ENCODE peak calls at places on chromosomes 13 and 19, in ten cellular contexts. One of them, this sample, is unnamed.

GRCh38 chr13:99955107-99955746 is 16.3 kb downstream of the ZIC5 start:
- DNase-seq in GM23338: peak
- DNase-seq in stomach: no peak
- DNase-seq in K562: no peak
- DNase-seq in GM12878: no peak
- DNase-seq in esophagus muscularis mucosa: no peak
- DNase-seq in transverse colon: no peak
- DNase-seq in SK-N-MC: no peak
- DNase-seq in suprapubic skin: no peak
- DNase-seq in HL-60: no peak
- DNase-seq in this sample: no peak

GRCh38 chr13:20159646-20160345 is 1.1 kb downstream of the GJA3 start:
- DNase-seq in GM23338: no peak
- DNase-seq in stomach: no peak
- DNase-seq in K562: no peak
- DNase-seq in GM12878: no peak
- DNase-seq in esophagus muscularis mucosa: no peak
- DNase-seq in transverse colon: no peak
- DNase-seq in SK-N-MC: no peak
- DNase-seq in suprapubic skin: no peak
- DNase-seq in HL-60: no peak
- DNase-seq in this sample: no peak

GRCh38 chr19:31499281-31499680 is 150.0 kb upstream of the TSHZ3 start:
- DNase-seq in GM23338: no peak
- DNase-seq in stomach: no peak
- DNase-seq in K562: no peak
- DNase-seq in GM12878: no peak
- DNase-seq in esophagus muscularis mucosa: peak
- DNase-seq in transverse colon: no peak
- DNase-seq in SK-N-MC: no peak
- DNase-seq in suprapubic skin: no peak
- DNase-seq in HL-60: no peak
- DNase-seq in this sample: no peak

GRCh38 chr19:4352701-4353121 is 9.3 kb downstream of the MPND start:
- DNase-seq in GM23338: peak
- DNase-seq in stomach: no peak
- DNase-seq in K562: peak
- DNase-seq in GM12878: no peak
- DNase-seq in esophagus muscularis mucosa: no peak
- DNase-seq in transverse colon: no peak
- DNase-seq in SK-N-MC: no peak
- DNase-seq in suprapubic skin: peak
- DNase-seq in HL-60: peak
- DNase-seq in this sample: no peak

GRCh38 chr13:73366241-73366640 is 307.4 kb downstream of the KLF5 start:
- DNase-seq in GM23338: no peak
- DNase-seq in stomach: no peak
- DNase-seq in K562: no peak
- DNase-seq in GM12878: no peak
- DNase-seq in esophagus muscularis mucosa: no peak
- DNase-seq in transverse colon: no peak
- DNase-seq in SK-N-MC: no peak
- DNase-seq in suprapubic skin: no peak
- DNase-seq in HL-60: no peak
- DNase-seq in this sample: no peak

GRCh38 chr13:61024046-61024445 is 391.6 kb downstream of the PCDH20 start:
- DNase-seq in GM23338: no peak
- DNase-seq in stomach: no peak
- DNase-seq in K562: no peak
- DNase-seq in GM12878: no peak
- DNase-seq in esophagus muscularis mucosa: no peak
- DNase-seq in transverse colon: no peak
- DNase-seq in SK-N-MC: no peak
- DNase-seq in suprapubic skin: no peak
- DNase-seq in HL-60: no peak
- DNase-seq in this sample: no peak

GRCh38 chr19:56159616-56160271 is 16.1 kb upstream of the GALP start:
- DNase-seq in GM23338: no peak
- DNase-seq in stomach: no peak
- DNase-seq in K562: no peak
- DNase-seq in GM12878: no peak
- DNase-seq in esophagus muscularis mucosa: no peak
- DNase-seq in transverse colon: no peak
- DNase-seq in SK-N-MC: no peak
- DNase-seq in suprapubic skin: no peak
- DNase-seq in HL-60: no peak
- DNase-seq in this sample: no peak

GRCh38 chr19:46040952-46041500 is at the start of gene IGFL4:
- DNase-seq in GM23338: no peak
- DNase-seq in stomach: no peak
- DNase-seq in K562: no peak
- DNase-seq in GM12878: no peak
- DNase-seq in esophagus muscularis mucosa: no peak
- DNase-seq in transverse colon: no peak
- DNase-seq in SK-N-MC: peak
- DNase-seq in suprapubic skin: no peak
- DNase-seq in HL-60: no peak
- DNase-seq in this sample: no peak

GRCh38 chr19:54674021-54674617 is 11.3 kb downstream of the LILRB4 start:
- DNase-seq in GM23338: peak
- DNase-seq in stomach: no peak
- DNase-seq in K562: peak
- DNase-seq in GM12878: no peak
- DNase-seq in esophagus muscularis mucosa: no peak
- DNase-seq in transverse colon: no peak
- DNase-seq in SK-N-MC: peak
- DNase-seq in suprapubic skin: no peak
- DNase-seq in HL-60: peak
- DNase-seq in this sample: no peak

GRCh38 chr13:48514776-48515175 is 18.1 kb downstream of the RCBTB2 start:
- DNase-seq in GM23338: no peak
- DNase-seq in stomach: no peak
- DNase-seq in K562: no peak
- DNase-seq in GM12878: no peak
- DNase-seq in esophagus muscularis mucosa: no peak
- DNase-seq in transverse colon: no peak
- DNase-seq in SK-N-MC: no peak
- DNase-seq in suprapubic skin: no peak
- DNase-seq in HL-60: no peak
- DNase-seq in this sample: no peak

GRCh38 chr19:4065430-4066175 is 1.1 kb downstream of the ZBTB7A start:
- DNase-seq in GM23338: peak
- DNase-seq in stomach: peak
- DNase-seq in K562: peak
- DNase-seq in GM12878: peak
- DNase-seq in esophagus muscularis mucosa: peak
- DNase-seq in transverse colon: peak
- DNase-seq in SK-N-MC: no peak
- DNase-seq in suprapubic skin: peak
- DNase-seq in HL-60: peak
- DNase-seq in this sample: peak

GRCh38 chr19:18107235-18108083 is 9.9 kb downstream of the MAST3 start:
- DNase-seq in GM23338: no peak
- DNase-seq in stomach: no peak
- DNase-seq in K562: no peak
- DNase-seq in GM12878: no peak
- DNase-seq in esophagus muscularis mucosa: no peak
- DNase-seq in transverse colon: no peak
- DNase-seq in SK-N-MC: no peak
- DNase-seq in suprapubic skin: no peak
- DNase-seq in HL-60: peak
- DNase-seq in this sample: no peak

GRCh38 chr19:18108897-18109296 is 11.3 kb downstream of the MAST3 start:
- DNase-seq in GM23338: no peak
- DNase-seq in stomach: no peak
- DNase-seq in K562: no peak
- DNase-seq in GM12878: no peak
- DNase-seq in esophagus muscularis mucosa: no peak
- DNase-seq in transverse colon: peak
- DNase-seq in SK-N-MC: no peak
- DNase-seq in suprapubic skin: no peak
- DNase-seq in HL-60: no peak
- DNase-seq in this sample: no peak

GRCh38 chr19:18110833-18111232 is 13.3 kb downstream of the MAST3 start:
- DNase-seq in GM23338: no peak
- DNase-seq in stomach: peak
- DNase-seq in K562: no peak
- DNase-seq in GM12878: no peak
- DNase-seq in esophagus muscularis mucosa: no peak
- DNase-seq in transverse colon: peak
- DNase-seq in SK-N-MC: no peak
- DNase-seq in suprapubic skin: no peak
- DNase-seq in HL-60: no peak
- DNase-seq in this sample: no peak

GRCh38 chr19:18109731-18110671 is 12.4 kb downstream of the MAST3 start:
- DNase-seq in GM23338: peak
- DNase-seq in stomach: peak
- DNase-seq in K562: peak
- DNase-seq in GM12878: no peak
- DNase-seq in esophagus muscularis mucosa: no peak
- DNase-seq in transverse colon: peak
- DNase-seq in SK-N-MC: no peak
- DNase-seq in suprapubic skin: no peak
- DNase-seq in HL-60: peak
- DNase-seq in this sample: no peak

DNA sequence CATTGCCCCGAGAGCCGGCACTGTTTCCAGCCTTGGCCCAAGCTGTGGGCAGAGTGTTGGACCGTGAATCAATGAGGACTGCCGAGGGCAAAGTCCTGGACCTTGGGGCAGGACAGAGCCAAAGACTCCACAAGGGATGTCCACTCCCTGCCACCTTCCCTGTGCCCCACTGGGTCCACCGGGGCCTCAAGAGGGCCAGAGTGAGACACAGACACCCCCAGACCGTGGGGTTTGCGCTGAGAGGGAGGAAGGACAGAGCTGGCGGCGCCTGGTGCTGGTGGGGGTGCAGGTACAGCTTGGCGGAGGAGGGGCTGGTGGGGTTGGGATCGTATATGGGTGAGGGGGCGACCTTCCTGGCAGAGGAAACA is 11.8 kb downstream of the MAST3 start:
- DNase-seq in GM23338: no peak
- DNase-seq in stomach: no peak
- DNase-seq in K562: no peak
- DNase-seq in GM12878: no peak
- DNase-seq in esophagus muscularis mucosa: no peak
- DNase-seq in transverse colon: peak
- DNase-seq in SK-N-MC: no peak
- DNase-seq in suprapubic skin: no peak
- DNase-seq in HL-60: no peak
- DNase-seq in this sample: no peak
- TF ChIP-seq POLR2AphosphoS5 in GM23338: no peak
- TF ChIP-seq POLR2AphosphoS5 in stomach: no peak
- TF ChIP-seq POLR2AphosphoS5 in K562: no peak
- TF ChIP-seq POLR2AphosphoS5 in GM12878: no peak
- TF ChIP-seq POLR2AphosphoS5 in esophagus muscularis mucosa: no peak
- TF ChIP-seq POLR2AphosphoS5 in transverse colon: no peak
- TF ChIP-seq POLR2AphosphoS5 in SK-N-MC: no peak
- TF ChIP-seq POLR2AphosphoS5 in suprapubic skin: no peak
- TF ChIP-seq POLR2AphosphoS5 in HL-60: no peak
- TF ChIP-seq POLR2AphosphoS5 in this sample: no peak

DNA sequence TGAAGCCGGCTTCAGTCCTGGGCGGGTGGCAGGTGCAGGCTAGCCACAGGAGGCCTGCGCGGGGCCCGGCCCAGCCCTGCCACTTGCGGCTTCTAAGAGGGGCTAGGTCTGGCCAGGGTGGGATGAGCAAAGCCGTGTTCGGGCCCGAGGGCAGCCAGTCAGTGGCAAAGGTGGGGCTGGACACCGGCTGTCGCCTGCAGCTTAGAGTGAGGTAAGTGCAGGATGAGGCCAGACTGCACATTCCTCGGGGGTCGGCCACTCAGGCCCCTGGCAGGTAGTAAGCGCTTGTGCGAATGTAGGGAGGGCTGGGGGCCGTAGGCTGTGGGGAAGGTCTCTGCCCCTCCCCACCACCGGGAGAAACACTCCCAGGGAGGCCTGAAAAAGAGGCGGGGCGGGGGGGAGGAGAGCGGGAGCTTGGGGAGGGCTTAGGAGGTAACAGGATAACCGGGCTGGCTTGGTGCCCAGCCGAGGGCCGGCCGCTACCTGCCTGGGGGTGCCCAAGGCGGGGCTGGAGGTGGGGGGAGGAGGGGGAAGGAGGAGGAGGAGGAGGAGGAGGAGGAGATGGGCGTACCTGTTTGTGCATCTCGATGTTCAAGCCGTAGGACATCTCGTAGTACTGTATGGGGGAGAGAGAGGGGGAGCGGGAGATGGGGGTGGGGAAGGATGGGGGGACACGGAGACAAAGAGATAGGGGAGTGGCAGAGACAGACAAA is 6.4 kb downstream of the TLE5 start:
- DNase-seq in GM23338: peak
- DNase-seq in stomach: peak
- DNase-seq in K562: no peak
- DNase-seq in GM12878: no peak
- DNase-seq in esophagus muscularis mucosa: no peak
- DNase-seq in transverse colon: peak
- DNase-seq in SK-N-MC: no peak
- DNase-seq in suprapubic skin: no peak
- DNase-seq in HL-60: no peak
- DNase-seq in this sample: peak
- TF ChIP-seq POLR2AphosphoS5 in GM23338: no peak
- TF ChIP-seq POLR2AphosphoS5 in stomach: no peak
- TF ChIP-seq POLR2AphosphoS5 in K562: no peak
- TF ChIP-seq POLR2AphosphoS5 in GM12878: no peak
- TF ChIP-seq POLR2AphosphoS5 in esophagus muscularis mucosa: no peak
- TF ChIP-seq POLR2AphosphoS5 in transverse colon: no peak
- TF ChIP-seq POLR2AphosphoS5 in SK-N-MC: no peak
- TF ChIP-seq POLR2AphosphoS5 in suprapubic skin: no peak
- TF ChIP-seq POLR2AphosphoS5 in HL-60: no peak
- TF ChIP-seq POLR2AphosphoS5 in this sample: no peak

GRCh38 chr13:49995535-49996165 is 1.2 kb upstream of the TRIM13 start:
- DNase-seq in GM23338: peak
- DNase-seq in stomach: no peak
- DNase-seq in K562: no peak
- DNase-seq in GM12878: peak
- DNase-seq in esophagus muscularis mucosa: no peak
- DNase-seq in transverse colon: no peak
- DNase-seq in SK-N-MC: no peak
- DNase-seq in suprapubic skin: no peak
- DNase-seq in HL-60: peak
- DNase-seq in this sample: no peak
- TF ChIP-seq POLR2AphosphoS5 in GM23338: no peak
- TF ChIP-seq POLR2AphosphoS5 in stomach: no peak
- TF ChIP-seq POLR2AphosphoS5 in K562: no peak
- TF ChIP-seq POLR2AphosphoS5 in GM12878: peak
- TF ChIP-seq POLR2AphosphoS5 in esophagus muscularis mucosa: no peak
- TF ChIP-seq POLR2AphosphoS5 in transverse colon: no peak
- TF ChIP-seq POLR2AphosphoS5 in SK-N-MC: no peak
- TF ChIP-seq POLR2AphosphoS5 in suprapubic skin: no peak
- TF ChIP-seq POLR2AphosphoS5 in HL-60: no peak
- TF ChIP-seq POLR2AphosphoS5 in this sample: no peak

DNA sequence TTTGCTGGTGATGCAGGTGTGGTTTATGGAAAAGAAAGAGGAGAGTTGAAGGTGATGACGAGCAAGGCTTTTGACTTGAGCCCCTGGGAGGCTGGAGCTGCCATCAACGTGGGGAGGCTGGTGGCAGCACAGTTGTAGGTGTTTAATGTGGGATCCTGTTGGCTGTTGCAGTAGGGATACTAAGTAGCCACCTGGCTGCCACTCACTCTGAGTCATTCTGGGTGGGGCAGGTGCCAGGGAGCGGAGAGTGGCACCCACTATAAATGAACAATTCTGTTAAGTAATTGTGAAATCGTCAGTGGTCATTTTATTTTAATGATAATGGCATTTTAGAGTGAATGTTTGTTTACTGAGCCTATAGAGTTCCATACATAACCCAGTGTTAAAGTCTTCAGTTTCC is 9.8 kb downstream of the ZNF317 start:
- DNase-seq in GM23338: no peak
- DNase-seq in stomach: no peak
- DNase-seq in K562: no peak
- DNase-seq in GM12878: no peak
- DNase-seq in esophagus muscularis mucosa: no peak
- DNase-seq in transverse colon: no peak
- DNase-seq in SK-N-MC: no peak
- DNase-seq in suprapubic skin: no peak
- DNase-seq in HL-60: no peak
- DNase-seq in this sample: no peak
- TF ChIP-seq POLR2AphosphoS5 in GM23338: no peak
- TF ChIP-seq POLR2AphosphoS5 in stomach: no peak
- TF ChIP-seq POLR2AphosphoS5 in K562: no peak
- TF ChIP-seq POLR2AphosphoS5 in GM12878: no peak
- TF ChIP-seq POLR2AphosphoS5 in esophagus muscularis mucosa: no peak
- TF ChIP-seq POLR2AphosphoS5 in transverse colon: no peak
- TF ChIP-seq POLR2AphosphoS5 in SK-N-MC: no peak
- TF ChIP-seq POLR2AphosphoS5 in suprapubic skin: no peak
- TF ChIP-seq POLR2AphosphoS5 in HL-60: no peak
- TF ChIP-seq POLR2AphosphoS5 in this sample: no peak